ENCODE peak calls at places on chromosomes 12 and 14, in five cellular contexts. One of them, this sample, is unnamed.

GRCh38 chr14:64232095-64232830 is 61.9 kb downstream of the ESR2 start:
- DNase-seq in esophagus squamous epithelium: no peak
- DNase-seq in HFF-Myc: peak
- DNase-seq in AG04450: peak
- DNase-seq in bronchial epithelial cell: peak
- DNase-seq in this sample: no peak

GRCh38 chr12:20212036-20212435 is 156.3 kb upstream of the PDE3A start:
- DNase-seq in esophagus squamous epithelium: no peak
- DNase-seq in HFF-Myc: no peak
- DNase-seq in bronchial epithelial cell: peak
- DNase-seq in AG04450: no peak
- DNase-seq in this sample: no peak

GRCh38 chr14:20732950-20733650 is 12.6 kb upstream of the EDDM3A start:
- DNase-seq in AG04450: no peak
- DNase-seq in HFF-Myc: no peak
- DNase-seq in bronchial epithelial cell: no peak
- DNase-seq in esophagus squamous epithelium: no peak
- DNase-seq in this sample: no peak

GRCh38 chr14:70735043-70735442 is 74.3 kb downstream of the MAP3K9 start:
- DNase-seq in esophagus squamous epithelium: no peak
- DNase-seq in AG04450: no peak
- DNase-seq in bronchial epithelial cell: no peak
- DNase-seq in HFF-Myc: no peak
- DNase-seq in this sample: no peak

GRCh38 chr12:56028511-56029165 is 7.8 kb downstream of the IKZF4 start:
- DNase-seq in esophagus squamous epithelium: no peak
- DNase-seq in HFF-Myc: no peak
- DNase-seq in bronchial epithelial cell: peak
- DNase-seq in AG04450: no peak
- DNase-seq in this sample: no peak

GRCh38 chr14:106080922-106081321 is 554.5 kb downstream of the TMEM121 start:
- DNase-seq in bronchial epithelial cell: no peak
- DNase-seq in AG04450: no peak
- DNase-seq in esophagus squamous epithelium: no peak
- DNase-seq in HFF-Myc: no peak
- DNase-seq in this sample: no peak

GRCh38 chr14:33949051-33950037 is 1.5 kb downstream of the EGLN3 start:
- DNase-seq in esophagus squamous epithelium: no peak
- DNase-seq in AG04450: no peak
- DNase-seq in HFF-Myc: no peak
- DNase-seq in bronchial epithelial cell: no peak
- DNase-seq in this sample: no peak

GRCh38 chr12:123119808-123120207 is 31.1 kb downstream of the PITPNM2 start:
- DNase-seq in AG04450: no peak
- DNase-seq in bronchial epithelial cell: no peak
- DNase-seq in HFF-Myc: no peak
- DNase-seq in esophagus squamous epithelium: no peak
- DNase-seq in this sample: no peak

GRCh38 chr14:57686317-57686716 is 179.6 kb downstream of the SLC35F4 start:
- DNase-seq in esophagus squamous epithelium: no peak
- DNase-seq in bronchial epithelial cell: no peak
- DNase-seq in AG04450: no peak
- DNase-seq in HFF-Myc: no peak
- DNase-seq in this sample: no peak

GRCh38 chr12:91423336-91424050 is 240.9 kb upstream of the DCN start:
- DNase-seq in AG04450: no peak
- DNase-seq in HFF-Myc: no peak
- DNase-seq in esophagus squamous epithelium: no peak
- DNase-seq in bronchial epithelial cell: no peak
- DNase-seq in this sample: no peak

GRCh38 chr14:65137648-65138317 is 35.5 kb upstream of the MAX start:
- DNase-seq in AG04450: no peak
- DNase-seq in bronchial epithelial cell: peak
- DNase-seq in HFF-Myc: no peak
- DNase-seq in esophagus squamous epithelium: no peak
- DNase-seq in this sample: no peak

GRCh38 chr12:132443091-132443490 is 46.9 kb upstream of the FBRSL1 start:
- DNase-seq in esophagus squamous epithelium: no peak
- DNase-seq in AG04450: no peak
- DNase-seq in HFF-Myc: no peak
- DNase-seq in bronchial epithelial cell: no peak
- DNase-seq in this sample: no peak

GRCh38 chr12:53222170-53223005 is 9.6 kb downstream of the RARG start:
- DNase-seq in HFF-Myc: no peak
- DNase-seq in bronchial epithelial cell: no peak
- DNase-seq in AG04450: no peak
- DNase-seq in esophagus squamous epithelium: no peak
- DNase-seq in this sample: no peak

GRCh38 chr12:4866288-4866687 is 43.4 kb upstream of the KCNA1 start:
- DNase-seq in esophagus squamous epithelium: no peak
- DNase-seq in HFF-Myc: no peak
- DNase-seq in AG04450: no peak
- DNase-seq in bronchial epithelial cell: no peak
- DNase-seq in this sample: no peak

GRCh38 chr14:69375182-69375581 is 22.9 kb downstream of the ERH start:
- DNase-seq in bronchial epithelial cell: no peak
- DNase-seq in AG04450: no peak
- DNase-seq in HFF-Myc: no peak
- DNase-seq in esophagus squamous epithelium: no peak
- DNase-seq in this sample: no peak

GRCh38 chr12:6768385-6769002 is 2.3 kb downstream of the PTMS start:
- DNase-seq in bronchial epithelial cell: no peak
- DNase-seq in esophagus squamous epithelium: no peak
- DNase-seq in HFF-Myc: no peak
- DNase-seq in AG04450: no peak
- DNase-seq in this sample: no peak

GRCh38 chr12:47088021-47088944 is 8.5 kb upstream of the AMIGO2 start:
- DNase-seq in bronchial epithelial cell: peak
- DNase-seq in HFF-Myc: no peak
- DNase-seq in esophagus squamous epithelium: no peak
- DNase-seq in AG04450: no peak
- DNase-seq in this sample: peak

GRCh38 chr12:51389302-51389999 is 1.8 kb downstream of the GALNT6 start:
- DNase-seq in HFF-Myc: peak
- DNase-seq in bronchial epithelial cell: peak
- DNase-seq in AG04450: peak
- DNase-seq in esophagus squamous epithelium: no peak
- DNase-seq in this sample: peak

GRCh38 chr12:65728913-65729793 is 95.1 kb upstream of the HMGA2 start:
- DNase-seq in AG04450: no peak
- DNase-seq in HFF-Myc: no peak
- DNase-seq in bronchial epithelial cell: peak
- DNase-seq in esophagus squamous epithelium: no peak
- DNase-seq in this sample: no peak

GRCh38 chr14:100914597-100915021 is 11.1 kb upstream of the RTL1 start:
- DNase-seq in AG04450: peak
- DNase-seq in HFF-Myc: no peak
- DNase-seq in bronchial epithelial cell: peak
- DNase-seq in esophagus squamous epithelium: no peak
- DNase-seq in this sample: no peak

GRCh38 chr12:94151577-94151976 is 3.2 kb downstream of the PLXNC1 start:
- DNase-seq in bronchial epithelial cell: no peak
- DNase-seq in HFF-Myc: no peak
- DNase-seq in AG04450: no peak
- DNase-seq in esophagus squamous epithelium: no peak
- DNase-seq in this sample: no peak

GRCh38 chr12:1488908-1489381 is 105.4 kb downstream of the FBXL14 start:
- DNase-seq in bronchial epithelial cell: no peak
- DNase-seq in AG04450: no peak
- DNase-seq in HFF-Myc: peak
- DNase-seq in esophagus squamous epithelium: no peak
- DNase-seq in this sample: peak

GRCh38 chr12:54215990-54216579 is 27.3 kb upstream of the SMUG1 start:
- DNase-seq in HFF-Myc: no peak
- DNase-seq in AG04450: no peak
- DNase-seq in esophagus squamous epithelium: no peak
- DNase-seq in bronchial epithelial cell: no peak
- DNase-seq in this sample: peak

GRCh38 chr14:101127239-101127638 is 223.7 kb upstream of the RTL1 start:
- DNase-seq in HFF-Myc: no peak
- DNase-seq in bronchial epithelial cell: no peak
- DNase-seq in esophagus squamous epithelium: no peak
- DNase-seq in AG04450: no peak
- DNase-seq in this sample: no peak

GRCh38 chr14:58884442-58884841 is 246.7 kb downstream of the DACT1 start:
- DNase-seq in esophagus squamous epithelium: no peak
- DNase-seq in HFF-Myc: no peak
- DNase-seq in bronchial epithelial cell: no peak
- DNase-seq in AG04450: no peak
- DNase-seq in this sample: no peak

GRCh38 chr12:89098390-89099102 is 253.8 kb downstream of the DUSP6 start:
- DNase-seq in bronchial epithelial cell: peak
- DNase-seq in esophagus squamous epithelium: no peak
- DNase-seq in AG04450: no peak
- DNase-seq in HFF-Myc: no peak
- DNase-seq in this sample: no peak

GRCh38 chr12:94047781-94048567 is 100.4 kb upstream of the PLXNC1 start:
- DNase-seq in esophagus squamous epithelium: no peak
- DNase-seq in HFF-Myc: no peak
- DNase-seq in bronchial epithelial cell: peak
- DNase-seq in AG04450: no peak
- DNase-seq in this sample: no peak

GRCh38 chr12:130796985-130797686 is 41.9 kb downstream of the STX2 start:
- DNase-seq in esophagus squamous epithelium: no peak
- DNase-seq in bronchial epithelial cell: no peak
- DNase-seq in HFF-Myc: no peak
- DNase-seq in AG04450: no peak
- DNase-seq in this sample: no peak

GRCh38 chr12:109808876-109809646 is 24.1 kb downstream of the TRPV4 start:
- DNase-seq in HFF-Myc: no peak
- DNase-seq in AG04450: no peak
- DNase-seq in bronchial epithelial cell: no peak
- DNase-seq in esophagus squamous epithelium: no peak
- DNase-seq in this sample: no peak
- H3K4me3 ChIP-seq in HFF-Myc: no peak
- H3K4me3 ChIP-seq in AG04450: no peak
- H3K4me3 ChIP-seq in bronchial epithelial cell: no peak
- H3K4me3 ChIP-seq in esophagus squamous epithelium: no peak
- H3K4me3 ChIP-seq in this sample: no peak

GRCh38 chr12:22916241-22916640 is 291.3 kb downstream of the ETNK1 start:
- DNase-seq in HFF-Myc: no peak
- DNase-seq in AG04450: no peak
- DNase-seq in esophagus squamous epithelium: no peak
- DNase-seq in bronchial epithelial cell: no peak
- DNase-seq in this sample: no peak
- H3K4me3 ChIP-seq in HFF-Myc: no peak
- H3K4me3 ChIP-seq in AG04450: no peak
- H3K4me3 ChIP-seq in esophagus squamous epithelium: no peak
- H3K4me3 ChIP-seq in bronchial epithelial cell: no peak
- H3K4me3 ChIP-seq in this sample: no peak

GRCh38 chr14:75518625-75519024 is 3.6 kb upstream of the BATF start:
- DNase-seq in HFF-Myc: no peak
- DNase-seq in esophagus squamous epithelium: no peak
- DNase-seq in AG04450: no peak
- DNase-seq in bronchial epithelial cell: peak
- DNase-seq in this sample: no peak

GRCh38 chr14:75514673-75515630 is 7.3 kb upstream of the BATF start:
- DNase-seq in bronchial epithelial cell: no peak
- DNase-seq in HFF-Myc: no peak
- DNase-seq in esophagus squamous epithelium: no peak
- DNase-seq in AG04450: no peak
- DNase-seq in this sample: no peak

GRCh38 chr14:75519394-75519793 is 2.9 kb upstream of the BATF start:
- DNase-seq in bronchial epithelial cell: no peak
- DNase-seq in HFF-Myc: no peak
- DNase-seq in esophagus squamous epithelium: no peak
- DNase-seq in AG04450: no peak
- DNase-seq in this sample: no peak

GRCh38 chr14:75513911-75514672 is 8.2 kb upstream of the BATF start:
- DNase-seq in HFF-Myc: no peak
- DNase-seq in bronchial epithelial cell: no peak
- DNase-seq in esophagus squamous epithelium: no peak
- DNase-seq in AG04450: no peak
- DNase-seq in this sample: no peak

DNA sequence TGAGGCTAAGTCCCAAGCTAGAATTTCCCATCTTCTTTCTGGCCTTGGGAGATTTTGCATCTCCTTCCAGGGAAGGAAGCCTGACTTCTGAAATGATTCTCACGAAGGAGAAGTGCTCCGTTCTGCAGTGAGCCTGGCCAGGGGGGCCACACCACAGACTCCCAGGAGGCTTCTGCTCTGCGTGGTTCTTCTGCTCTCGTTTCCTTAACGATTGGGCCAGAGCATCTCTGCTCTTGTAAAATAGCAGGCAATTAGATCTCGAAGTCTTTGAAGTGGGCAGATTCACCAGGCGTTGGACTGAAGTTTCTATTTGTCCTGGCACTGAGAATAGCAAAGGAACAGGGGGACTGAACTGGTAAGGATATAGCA is 6.7 kb upstream of the BATF start:
- DNase-seq in HFF-Myc: no peak
- DNase-seq in bronchial epithelial cell: no peak
- DNase-seq in AG04450: no peak
- DNase-seq in esophagus squamous epithelium: no peak
- DNase-seq in this sample: no peak
- H3K4me3 ChIP-seq in HFF-Myc: no peak
- H3K4me3 ChIP-seq in bronchial epithelial cell: no peak
- H3K4me3 ChIP-seq in AG04450: no peak
- H3K4me3 ChIP-seq in esophagus squamous epithelium: peak
- H3K4me3 ChIP-seq in this sample: no peak

DNA sequence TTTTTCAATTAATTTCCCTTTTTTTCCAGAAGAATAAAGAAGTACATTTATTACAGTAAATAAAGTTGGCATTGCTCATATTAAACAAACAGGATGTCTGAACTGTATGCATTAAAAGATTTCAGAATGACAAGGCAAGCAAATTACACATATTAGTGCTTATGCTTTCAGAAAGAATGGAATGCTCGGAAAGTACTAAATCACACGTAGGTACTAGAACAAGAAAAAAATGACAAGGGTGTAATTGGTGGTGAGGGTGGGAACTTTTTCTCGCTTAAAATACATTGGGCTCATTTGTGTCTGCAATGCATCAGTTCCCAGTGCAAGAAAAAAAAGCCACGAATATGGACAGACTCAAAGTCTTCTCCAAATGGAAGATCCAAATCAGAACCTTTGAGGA is 33.3 kb upstream of the HIF1A start:
- DNase-seq in AG04450: no peak
- DNase-seq in HFF-Myc: no peak
- DNase-seq in esophagus squamous epithelium: no peak
- DNase-seq in bronchial epithelial cell: peak
- DNase-seq in this sample: no peak
- H3K4me3 ChIP-seq in AG04450: no peak
- H3K4me3 ChIP-seq in HFF-Myc: no peak
- H3K4me3 ChIP-seq in esophagus squamous epithelium: no peak
- H3K4me3 ChIP-seq in bronchial epithelial cell: no peak
- H3K4me3 ChIP-seq in this sample: no peak

This sample was measured in Jurkat, Clone E6-1.